ENCODE peak calls at places on chromosomes 11 and 22, in seven cellular contexts. N is coronary artery, Z is esophagus squamous epithelium, Q is mammary epithelial cell, E is OCI-LY7, T is A549, G is IMR-90. H is an unnamed sample.

GRCh38 chr11:20367313-20367948 is 3.9 kb downstream of the HTATIP2 start:
- DNase-seq in N (no peak), Z (no peak), Q (peak), E (no peak), T (peak), G (peak), H (no peak)

GRCh38 chr11:116980136-116980793 is 118.0 kb downstream of the SIK3 start:
- DNase-seq in N (no peak), Z (no peak), Q (no peak), E (peak), T (no peak), G (no peak), H (no peak)

GRCh38 chr11:111718436-111719325 is 47.5 kb downstream of the PPP2R1B start:
- DNase-seq in N (no peak), Z (no peak), Q (peak), E (no peak), T (no peak), G (peak), H (no peak)

GRCh38 chr11:123590296-123590912 is 64.0 kb downstream of the SCN3B start:
- DNase-seq in N (no peak), Z (no peak), Q (peak), E (no peak), T (peak), G (peak), H (no peak)

GRCh38 chr11:63762662-63763505 is 5.7 kb downstream of the ZFTA start:
- DNase-seq in N (peak), Z (no peak), Q (no peak), E (no peak), T (no peak), G (no peak), H (no peak)

GRCh38 chr11:9886595-9886994 is 222.7 kb downstream of the SWAP70 start:
- DNase-seq in N (no peak), Z (no peak), Q (no peak), E (no peak), T (no peak), G (no peak), H (no peak)

GRCh38 chr22:23053051-23053707 is 17.1 kb upstream of the GNAZ start:
- DNase-seq in N (no peak), Z (no peak), Q (no peak), E (no peak), T (no peak), G (no peak), H (no peak)

GRCh38 chr11:133911169-133911568 is 45.6 kb downstream of the IGSF9B start:
- DNase-seq in N (no peak), Z (no peak), Q (no peak), E (no peak), T (no peak), G (no peak), H (no peak)

GRCh38 chr22:49372111-49372529 is 455.6 kb downstream of the BRD1 start:
- DNase-seq in N (peak), Z (no peak), Q (no peak), E (no peak), T (no peak), G (no peak), H (no peak)

GRCh38 chr11:123137496-123138270 is 57.4 kb downstream of the CLMP start:
- DNase-seq in N (peak), Z (no peak), Q (no peak), E (no peak), T (no peak), G (peak), H (peak)

GRCh38 chr22:37052386-37053309 is 1.1 kb downstream of the KCTD17 start:
- DNase-seq in N (no peak), Z (no peak), Q (no peak), E (no peak), T (no peak), G (no peak), H (no peak)
- H3K27ac ChIP-seq in N (no peak), Z (no peak), Q (no peak), E (no peak), T (peak), G (no peak), H (no peak)

DNA sequence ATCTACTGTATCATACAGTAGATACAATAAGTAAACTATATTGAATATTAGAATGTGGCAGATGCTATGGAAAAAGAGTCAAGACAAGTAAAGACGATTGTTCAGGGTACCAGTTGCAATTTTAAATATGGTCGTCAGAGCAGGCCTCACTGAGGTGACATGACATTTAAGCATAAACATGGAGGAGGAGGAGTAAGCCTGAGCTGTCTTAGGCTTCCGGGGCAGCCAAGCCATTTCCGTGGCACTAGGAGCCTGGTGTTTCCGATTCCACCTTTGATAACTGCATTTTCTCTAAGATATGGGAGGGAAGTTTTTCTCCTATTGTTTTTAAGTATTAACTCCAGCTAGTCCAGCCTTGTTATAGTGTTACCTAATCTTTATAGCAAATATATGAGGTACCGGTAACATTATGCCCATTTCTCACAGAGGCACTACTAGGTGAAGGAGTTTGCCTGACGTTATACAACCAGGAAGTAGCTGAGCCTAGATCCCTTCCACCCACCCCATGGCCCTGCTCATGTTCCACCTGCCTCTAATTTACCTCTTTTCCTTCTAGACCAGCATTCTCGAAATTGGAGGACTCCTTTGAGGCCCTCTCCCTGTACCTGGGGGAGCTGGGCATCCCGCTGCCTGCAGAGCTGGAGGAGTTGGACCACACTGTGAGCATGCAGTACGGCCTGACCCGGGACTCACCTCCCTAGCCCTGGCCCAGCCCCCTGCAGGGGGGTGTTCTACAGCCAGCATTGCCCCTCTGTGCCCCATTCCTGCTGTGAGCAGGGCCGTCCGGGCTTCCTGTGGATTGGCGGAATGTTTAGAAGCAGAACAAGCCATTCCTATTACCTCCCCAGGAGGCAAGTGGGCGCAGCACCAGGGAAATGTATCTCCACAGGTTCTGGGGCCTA is 14.3 kb downstream of the PIK3IP1 start:
- DNase-seq in N (no peak), Z (no peak), Q (no peak), E (no peak), T (no peak), G (no peak), H (no peak)
- H3K27ac ChIP-seq in N (no peak), Z (peak), Q (no peak), E (no peak), T (no peak), G (no peak), H (no peak)

GRCh38 chr11:70400643-70401042 is 2.3 kb downstream of the CTTN start:
- DNase-seq in N (no peak), Z (no peak), Q (no peak), E (no peak), T (no peak), G (no peak), H (no peak)
- H3K27ac ChIP-seq in N (peak), Z (peak), Q (peak), E (no peak), T (peak), G (peak), H (no peak)

GRCh38 chr22:46063861-46064235 is 86.5 kb upstream of the PPARA start:
- DNase-seq in N (peak), Z (no peak), Q (peak), E (no peak), T (no peak), G (no peak), H (no peak)

GRCh38 chr22:46064966-46065666 is 85.2 kb upstream of the PPARA start:
- DNase-seq in N (peak), Z (no peak), Q (peak), E (no peak), T (no peak), G (no peak), H (no peak)

GRCh38 chr22:46062971-46063631 is 86.1 kb upstream of the WNT7B start:
- DNase-seq in N (peak), Z (no peak), Q (peak), E (no peak), T (no peak), G (no peak), H (no peak)

GRCh38 chr22:46065733-46066454 is 84.4 kb upstream of the PPARA start:
- DNase-seq in N (no peak), Z (no peak), Q (peak), E (no peak), T (no peak), G (no peak), H (no peak)

GRCh38 chr22:46064236-46064965 is 85.9 kb upstream of the PPARA start:
- DNase-seq in N (peak), Z (no peak), Q (peak), E (no peak), T (no peak), G (no peak), H (no peak)
- H3K27ac ChIP-seq in N (peak), Z (peak), Q (peak), E (no peak), T (peak), G (no peak), H (no peak)

GRCh38 chr22:20569059-20570058 is 61.9 kb downstream of the MED15 start:
- DNase-seq in N (peak), Z (no peak), Q (peak), E (no peak), T (peak), G (peak), H (no peak)

GRCh38 chr22:20568502-20569058 is 61.2 kb downstream of the MED15 start:
- DNase-seq in N (no peak), Z (no peak), Q (no peak), E (no peak), T (no peak), G (no peak), H (no peak)

GRCh38 chr22:20566420-20567260 is 59.2 kb downstream of the MED15 start:
- DNase-seq in N (no peak), Z (no peak), Q (peak), E (no peak), T (no peak), G (peak), H (no peak)

GRCh38 chr22:20567371-20567847 is 60.0 kb downstream of the MED15 start:
- DNase-seq in N (no peak), Z (no peak), Q (peak), E (no peak), T (no peak), G (peak), H (no peak)

GRCh38 chr22:20567993-20568417 is 60.6 kb downstream of the MED15 start:
- DNase-seq in N (no peak), Z (no peak), Q (no peak), E (no peak), T (no peak), G (peak), H (no peak)
- H3K27ac ChIP-seq in N (peak), Z (peak), Q (peak), E (no peak), T (peak), G (peak), H (no peak)

GRCh38 chr11:65503606-65503922 is 4.7 kb downstream of the MALAT1 start:
- DNase-seq in N (no peak), Z (no peak), Q (no peak), E (no peak), T (no peak), G (peak), H (no peak)

GRCh38 chr11:65506316-65506769 is 7.5 kb downstream of the MALAT1 start:
- DNase-seq in N (no peak), Z (no peak), Q (no peak), E (no peak), T (no peak), G (no peak), H (no peak)

GRCh38 chr11:65505434-65506315 is 6.8 kb downstream of the MALAT1 start:
- DNase-seq in N (no peak), Z (no peak), Q (no peak), E (peak), T (no peak), G (peak), H (no peak)

GRCh38 chr11:65503923-65504670 is 5.3 kb downstream of the MALAT1 start:
- DNase-seq in N (no peak), Z (no peak), Q (peak), E (no peak), T (no peak), G (peak), H (no peak)

GRCh38 chr11:65504671-65505433 is 6.0 kb downstream of the MALAT1 start:
- DNase-seq in N (no peak), Z (no peak), Q (no peak), E (no peak), T (no peak), G (peak), H (no peak)
- H3K27ac ChIP-seq in N (peak), Z (peak), Q (peak), E (peak), T (peak), G (peak), H (no peak)

GRCh38 chr11:1520987-1521349 is 34.4 kb upstream of the MOB2 start:
- DNase-seq in N (no peak), Z (no peak), Q (no peak), E (peak), T (no peak), G (no peak), H (no peak)

GRCh38 chr11:1517117-1518005 is 30.8 kb upstream of the MOB2 start:
- DNase-seq in N (no peak), Z (no peak), Q (no peak), E (no peak), T (no peak), G (no peak), H (no peak)

GRCh38 chr11:1518301-1518700 is 31.7 kb upstream of the MOB2 start:
- DNase-seq in N (no peak), Z (no peak), Q (no peak), E (no peak), T (no peak), G (no peak), H (no peak)

GRCh38 chr11:1520209-1520986 is 33.8 kb upstream of the MOB2 start:
- DNase-seq in N (no peak), Z (no peak), Q (no peak), E (no peak), T (no peak), G (no peak), H (no peak)

GRCh38 chr11:1519028-1519736 is 32.6 kb upstream of the MOB2 start:
- DNase-seq in N (no peak), Z (no peak), Q (no peak), E (no peak), T (no peak), G (no peak), H (no peak)
- H3K27ac ChIP-seq in N (no peak), Z (no peak), Q (no peak), E (no peak), T (no peak), G (no peak), H (no peak)

GRCh38 chr11:7826316-7826715 is 29.6 kb upstream of the OR5P2 start:
- DNase-seq in N (no peak), Z (no peak), Q (no peak), E (no peak), T (no peak), G (no peak), H (no peak)
- H3K27ac ChIP-seq in N (no peak), Z (no peak), Q (no peak), E (no peak), T (no peak), G (no peak), H (no peak)

GRCh38 chr22:28911279-28911640 is 27.9 kb downstream of the ZNRF3 start:
- DNase-seq in N (no peak), Z (no peak), Q (no peak), E (no peak), T (no peak), G (no peak), H (no peak)
- H3K27ac ChIP-seq in N (peak), Z (peak), Q (no peak), E (no peak), T (peak), G (no peak), H (no peak)

H was measured in iPS DF 6.9.